ENCODE peak calls at places on chromosomes 1 and 21, in seven cellular contexts. B is activated naive CD4-positive, alpha-beta T cell treated with anti-CD3 and anti-CD28 coated beads for 36 hours; G is amniotic epithelial cell; H is T follicular helper cell; J is NCI-H1417; A is fibroblast of the conjunctiva; D is dermis blood vessel endothelial cell. Z is an unnamed sample.

GRCh38 chr1:16351449-16351993 is 759 bp downstream of the FBXO42 start:
- DNase-seq in J (peak; percentile 61), D (peak; percentile 51), B (no peak), H (no peak), A (no peak), G (no peak), Z (no peak)

GRCh38 chr1:200917291-200917817 is 22.7 kb downstream of the INAVA start:
- DNase-seq in J (peak; percentile 25), G (no peak), D (no peak), B (no peak), A (no peak), H (no peak), Z (no peak)

GRCh38 chr21:15096146-15096545 is 31.3 kb upstream of the NRIP1 start:
- DNase-seq in B (no peak), H (no peak), G (no peak), J (no peak), D (no peak), A (no peak), Z (no peak)

GRCh38 chr1:46062651-46063319 is 69.6 kb downstream of the PIK3R3 start:
- DNase-seq in G (no peak), B (peak; percentile 66), H (no peak), A (no peak), J (no peak), D (no peak), Z (no peak)

GRCh38 chr1:76465030-76465429 is 390.5 kb downstream of the ST6GALNAC3 start:
- DNase-seq in B (peak; percentile 26), D (peak; percentile 28), J (no peak), G (peak; percentile 10), A (peak; percentile 35), H (no peak), Z (no peak)

GRCh38 chr1:19925342-19926070 is 2.1 kb upstream of the PLA2G2E start:
- DNase-seq in H (no peak), J (no peak), B (no peak), D (peak; percentile 47), G (no peak), A (no peak), Z (no peak)

GRCh38 chr1:240712014-240712731 is 100.2 kb upstream of the GREM2 start:
- DNase-seq in J (no peak), B (no peak), H (no peak), G (no peak), D (no peak), A (no peak), Z (peak; percentile 43)

GRCh38 chr1:6913086-6913485 is 127.8 kb downstream of the CAMTA1 start:
- DNase-seq in H (no peak), G (no peak), D (no peak), J (no peak), B (no peak), A (no peak), Z (no peak)

GRCh38 chr1:203359010-203359571 is 8.2 kb upstream of the FMOD start:
- DNase-seq in H (no peak), J (no peak), D (no peak), G (peak; percentile 77), B (no peak), A (peak; percentile 23), Z (no peak)

GRCh38 chr1:3007298-3008147 is 13.7 kb upstream of the ACTRT2 start:
- DNase-seq in B (no peak), J (no peak), A (no peak), G (no peak), H (no peak), D (no peak), Z (no peak)

GRCh38 chr1:60126733-60127132 is 53.2 kb upstream of the C1orf87 start:
- DNase-seq in G (no peak), J (peak; percentile 5), B (no peak), H (no peak), A (no peak), D (no peak), Z (no peak)

GRCh38 chr1:186812560-186812959 is 16.2 kb upstream of the PLA2G4A start:
- DNase-seq in D (no peak), J (no peak), B (no peak), G (peak; percentile 79), H (no peak), A (peak; percentile 68), Z (peak; percentile 71)

GRCh38 chr21:45768011-45768740 is 124.7 kb downstream of the PCBP3 start:
- DNase-seq in D (no peak), B (peak; percentile 72), J (no peak), A (no peak), H (no peak), G (peak; percentile 83), Z (no peak)

GRCh38 chr1:92184632-92185031 is 33.1 kb upstream of the C1orf146 start:
- DNase-seq in H (no peak), B (no peak), D (no peak), J (no peak), G (peak; percentile 69), A (peak; percentile 10), Z (peak; percentile 41)

GRCh38 chr1:241139047-241139446 is 218.0 kb downstream of the RGS7 start:
- DNase-seq in G (no peak), B (no peak), D (no peak), J (no peak), H (no peak), A (no peak), Z (no peak)

GRCh38 chr1:165050246-165050645 is 306.3 kb downstream of the LMX1A start:
- DNase-seq in A (no peak), B (no peak), H (no peak), J (no peak), D (no peak), G (no peak), Z (no peak)

GRCh38 chr1:12171206-12172041 is 4.6 kb downstream of the TNFRSF1B start:
- DNase-seq in H (no peak), A (no peak), J (no peak), D (no peak), G (no peak), B (peak; percentile 65), Z (no peak)

GRCh38 chr1:2528016-2528415 is 1.6 kb upstream of the PANK4 start:
- DNase-seq in H (no peak), B (no peak), G (no peak), A (no peak), J (no peak), D (no peak), Z (no peak)

GRCh38 chr1:227666286-227666685 is 68.8 kb downstream of the JMJD4 start:
- DNase-seq in D (no peak), A (no peak), H (no peak), B (no peak), J (no peak), G (no peak), Z (no peak)

GRCh38 chr1:201659576-201659975 is 120.6 kb downstream of the NAV1 start:
- DNase-seq in G (no peak), D (no peak), B (no peak), A (no peak), H (no peak), J (no peak), Z (no peak)

GRCh38 chr1:234486858-234487830 is 8.2 kb upstream of the TARBP1 start:
- DNase-seq in G (peak; percentile 88), D (peak; percentile 78), J (peak; percentile 42), B (peak; percentile 66), H (no peak), A (no peak), Z (peak; percentile 77)

GRCh38 chr1:85502625-85503083 is 37.7 kb upstream of the DDAH1 start:
- DNase-seq in A (peak; percentile 59), G (peak; percentile 82), J (peak; percentile 59), B (no peak), H (no peak), D (peak; percentile 93), Z (peak; percentile 59)

GRCh38 chr21:42004406-42005199 is 5.6 kb downstream of the ZBTB21 start:
- DNase-seq in B (no peak), H (no peak), G (no peak), D (no peak), J (no peak), A (no peak), Z (no peak)

GRCh38 chr1:46612937-46613660 is 3.5 kb downstream of the MOB3C start:
- DNase-seq in D (no peak), J (no peak), B (no peak), H (no peak), G (no peak), A (no peak), Z (no peak)

GRCh38 chr1:230424440-230425251 is 1.5 kb downstream of the PGBD5 start:
- DNase-seq in H (no peak), G (no peak), A (no peak), J (peak; percentile 66), B (no peak), D (no peak), Z (no peak)

GRCh38 chr21:26887241-26887640 is 42.0 kb upstream of the ADAMTS1 start:
- DNase-seq in B (no peak), H (no peak), A (peak; percentile 30), D (no peak), G (peak; percentile 54), J (no peak), Z (no peak)

GRCh38 chr1:186559601-186560116 is 98.7 kb upstream of the PDC start:
- DNase-seq in G (peak; percentile 7), J (no peak), D (no peak), B (no peak), H (no peak), A (no peak), Z (no peak)

GRCh38 chr21:29506947-29507346 is 208.2 kb downstream of the BACH1 start:
- DNase-seq in H (no peak), J (no peak), D (no peak), B (no peak), A (no peak), G (no peak), Z (no peak)

GRCh38 chr1:211196880-211197279 is 62.3 kb upstream of the RCOR3 start:
- DNase-seq in D (no peak), J (no peak), A (no peak), B (no peak), G (no peak), H (no peak), Z (no peak)

GRCh38 chr1:17423781-17424245 is 15.7 kb downstream of the RCC2 start:
- DNase-seq in H (no peak), A (no peak), D (no peak), G (peak; percentile 96), J (no peak), B (no peak), Z (no peak)

GRCh38 chr21:42887321-42887720 is 5.8 kb upstream of the NDUFV3 start:
- DNase-seq in D (no peak), G (no peak), B (no peak), J (no peak), A (no peak), H (no peak), Z (no peak)

GRCh38 chr1:153202006-153202405 is 1.2 kb upstream of the LELP1 start:
- DNase-seq in D (no peak), H (no peak), J (no peak), A (no peak), B (no peak), G (peak; percentile 7), Z (no peak)

GRCh38 chr1:205301842-205302588 is 19.5 kb downstream of the NUAK2 start:
- DNase-seq in H (no peak), G (peak; percentile 76), D (no peak), B (no peak), J (no peak), A (no peak), Z (no peak)

GRCh38 chr1:216420263-216420662 is 3.0 kb downstream of the USH2A start:
- DNase-seq in G (no peak), D (no peak), J (no peak), B (no peak), H (no peak), A (no peak), Z (no peak)

GRCh38 chr1:39369568-39369967 is 121.9 kb upstream of the BMP8A start:
- DNase-seq in H (no peak), B (no peak), G (no peak), A (no peak), J (no peak), D (no peak), Z (no peak)

GRCh38 chr1:150813028-150813707 is 5.1 kb upstream of the CTSK start:
- DNase-seq in B (peak; percentile 44), J (peak; percentile 77), D (peak; percentile 89), G (peak; percentile 57), H (no peak), A (peak; percentile 60), Z (peak; percentile 57)

GRCh38 chr1:208432346-208432745 is 188.2 kb upstream of the PLXNA2 start:
- DNase-seq in D (no peak), H (no peak), A (no peak), G (no peak), J (peak; percentile 71), B (no peak), Z (no peak)

GRCh38 chr1:180580237-180580636 is 21.5 kb downstream of the OVAAL start:
- DNase-seq in D (peak; percentile 20), G (peak; percentile 32), A (no peak), H (no peak), B (peak; percentile 16), J (peak; percentile 78), Z (no peak)